ENCODE peak calls at places on chromosomes 16 and 17, in four cellular contexts. R, M, A and F are unnamed samples.

GRCh38 chr17:65292430-65292829 is 155.3 kb downstream of the RGS9 start:
- DNase-seq in R (no peak), M (no peak), A (no peak), F (no peak)

GRCh38 chr17:5558815-5559785 is 25.2 kb downstream of the NLRP1 start:
- DNase-seq in R (no peak), M (no peak), A (no peak), F (no peak)

GRCh38 chr16:49932449-49932848 is 76.5 kb upstream of the ZNF423 start:
- DNase-seq in R (no peak), M (no peak), A (no peak), F (no peak)

GRCh38 chr17:78401246-78401645 is 22.8 kb downstream of the PGS1 start:
- DNase-seq in R (no peak), M (no peak), A (no peak), F (no peak)

GRCh38 chr17:29117440-29117753 is 62.8 kb downstream of the MYO18A start:
- DNase-seq in R (no peak), M (no peak), A (no peak), F (no peak)

GRCh38 chr16:86256995-86257394 is 253.3 kb upstream of the FOXF1 start:
- DNase-seq in R (no peak), M (no peak), A (no peak), F (no peak)

GRCh38 chr16:57757326-57757786 is 21.8 kb downstream of the KATNB1 start:
- DNase-seq in R (peak; percentile 86), M (peak; percentile 58), A (peak; percentile 89), F (peak; percentile 54)

GRCh38 chr17:79792984-79793923 is 3.6 kb downstream of the CBX8 start:
- DNase-seq in R (no peak), M (peak; percentile 83), A (peak; percentile 59), F (no peak)

GRCh38 chr16:86953631-86954465 is 363.3 kb downstream of the C16orf95 start:
- DNase-seq in R (no peak), M (no peak), A (no peak), F (no peak)

GRCh38 chr17:14779236-14779635 is 478.4 kb downstream of the HS3ST3B1 start:
- DNase-seq in R (no peak), M (no peak), A (no peak), F (no peak)

GRCh38 chr17:58344047-58344790 is 7.8 kb downstream of the SUPT4H1 start:
- DNase-seq in R (peak; percentile 79), M (no peak), A (no peak), F (no peak)

GRCh38 chr17:72407336-72408121 is 286.7 kb downstream of the SOX9 start:
- DNase-seq in R (no peak), M (peak; percentile 99), A (peak; percentile 28), F (peak; percentile 94)

GRCh38 chr16:73483934-73484712 is 436.2 kb upstream of the ZFHX3 start:
- DNase-seq in R (no peak), M (no peak), A (no peak), F (no peak)

GRCh38 chr16:49277766-49278566 is 3.7 kb downstream of the CBLN1 start:
- DNase-seq in R (no peak), M (no peak), A (no peak), F (no peak)

GRCh38 chr17:75267403-75268232 is 3.4 kb downstream of the MIF4GD start:
- DNase-seq in R (no peak), M (no peak), A (no peak), F (no peak)

GRCh38 chr16:24685539-24686432 is 43.7 kb upstream of the TNRC6A start:
- DNase-seq in R (no peak), M (peak; percentile 74), A (peak; percentile 90), F (peak; percentile 43)

GRCh38 chr17:79624658-79625478 is 14.0 kb upstream of the RBFOX3 start:
- DNase-seq in R (no peak), M (no peak), A (peak; percentile 4), F (no peak)

GRCh38 chr17:27975146-27976011 is 67.1 kb upstream of the NLK start:
- DNase-seq in R (no peak), M (no peak), A (no peak), F (no peak)

GRCh38 chr16:11780988-11781680 is 15.9 kb downstream of the ZC3H7A start:
- DNase-seq in R (no peak), M (no peak), A (no peak), F (no peak)

GRCh38 chr16:66359012-66359411 is 7.5 kb upstream of the CDH5 start:
- DNase-seq in R (no peak), M (no peak), A (no peak), F (no peak)

GRCh38 chr17:80761421-80761871 is 216.8 kb downstream of the RPTOR start:
- DNase-seq in R (peak; percentile 69), M (no peak), A (no peak), F (no peak)

GRCh38 chr16:84284168-84284722 is 10.4 kb upstream of the WFDC1 start:
- DNase-seq in R (no peak), M (no peak), A (peak; percentile 90), F (no peak)

GRCh38 chr16:3137267-3137666 is 2.4 kb downstream of the ZNF213 start:
- DNase-seq in R (no peak), M (no peak), A (no peak), F (no peak)

GRCh38 chr16:50137268-50137667 is 15.8 kb upstream of the TENT4B start:
- DNase-seq in R (no peak), M (no peak), A (no peak), F (no peak)

GRCh38 chr16:87233928-87234327 is 83.3 kb downstream of the C16orf95 start:
- DNase-seq in R (no peak), M (no peak), A (no peak), F (no peak)